ENCODE peak calls at places on chromosome 3, in ten cellular contexts. One of them, this sample, is unnamed.

GRCh38 chr3:128404276-128405062 is 62.2 kb downstream of the DNAJB8 start:
- DNase-seq in Calu3: no peak
- DNase-seq in uterus: no peak
- DNase-seq in mammary epithelial cell: no peak
- DNase-seq in spleen: no peak
- DNase-seq in HFF-Myc: no peak
- DNase-seq in GM23338: no peak
- DNase-seq in OCI-LY7: no peak
- DNase-seq in AG10803: no peak
- DNase-seq in CD8-positive, alpha-beta T cell: no peak
- DNase-seq in this sample: no peak

GRCh38 chr3:153640689-153641308 is 478.8 kb downstream of the RAP2B start:
- DNase-seq in Calu3: peak; percentile 40
- DNase-seq in uterus: no peak
- DNase-seq in mammary epithelial cell: no peak
- DNase-seq in spleen: no peak
- DNase-seq in HFF-Myc: no peak
- DNase-seq in GM23338: peak; percentile 49
- DNase-seq in OCI-LY7: no peak
- DNase-seq in AG10803: no peak
- DNase-seq in CD8-positive, alpha-beta T cell: no peak
- DNase-seq in this sample: no peak

GRCh38 chr3:43727930-43728329 is 37.2 kb downstream of the ABHD5 start:
- DNase-seq in Calu3: no peak
- DNase-seq in uterus: no peak
- DNase-seq in mammary epithelial cell: no peak
- DNase-seq in spleen: no peak
- DNase-seq in HFF-Myc: no peak
- DNase-seq in GM23338: no peak
- DNase-seq in OCI-LY7: no peak
- DNase-seq in AG10803: peak; percentile 32
- DNase-seq in CD8-positive, alpha-beta T cell: no peak
- DNase-seq in this sample: no peak

GRCh38 chr3:57966823-57967222 is 41.4 kb upstream of the FLNB start:
- DNase-seq in Calu3: no peak
- DNase-seq in uterus: no peak
- DNase-seq in mammary epithelial cell: no peak
- DNase-seq in spleen: no peak
- DNase-seq in HFF-Myc: no peak
- DNase-seq in GM23338: no peak
- DNase-seq in OCI-LY7: no peak
- DNase-seq in AG10803: peak; percentile 74
- DNase-seq in CD8-positive, alpha-beta T cell: no peak
- DNase-seq in this sample: no peak

GRCh38 chr3:43423142-43423541 is 136.8 kb downstream of the SNRK start:
- DNase-seq in Calu3: no peak
- DNase-seq in uterus: peak; percentile 45
- DNase-seq in mammary epithelial cell: no peak
- DNase-seq in spleen: no peak
- DNase-seq in HFF-Myc: no peak
- DNase-seq in GM23338: no peak
- DNase-seq in OCI-LY7: no peak
- DNase-seq in AG10803: no peak
- DNase-seq in CD8-positive, alpha-beta T cell: no peak
- DNase-seq in this sample: no peak

GRCh38 chr3:143935678-143936077 is 35.9 kb upstream of the DIPK2A start:
- DNase-seq in Calu3: no peak
- DNase-seq in uterus: no peak
- DNase-seq in mammary epithelial cell: peak; percentile 20
- DNase-seq in spleen: no peak
- DNase-seq in HFF-Myc: no peak
- DNase-seq in GM23338: no peak
- DNase-seq in OCI-LY7: no peak
- DNase-seq in AG10803: no peak
- DNase-seq in CD8-positive, alpha-beta T cell: no peak
- DNase-seq in this sample: no peak

GRCh38 chr3:169678122-169678521 is 14.6 kb upstream of the MECOM start:
- DNase-seq in Calu3: no peak
- DNase-seq in uterus: no peak
- DNase-seq in mammary epithelial cell: no peak
- DNase-seq in spleen: no peak
- DNase-seq in HFF-Myc: no peak
- DNase-seq in GM23338: no peak
- DNase-seq in OCI-LY7: no peak
- DNase-seq in AG10803: no peak
- DNase-seq in CD8-positive, alpha-beta T cell: no peak
- DNase-seq in this sample: no peak

GRCh38 chr3:30299674-30300423 is 306.6 kb upstream of the TGFBR2 start:
- DNase-seq in Calu3: no peak
- DNase-seq in uterus: no peak
- DNase-seq in mammary epithelial cell: peak; percentile 58
- DNase-seq in spleen: no peak
- DNase-seq in HFF-Myc: no peak
- DNase-seq in GM23338: no peak
- DNase-seq in OCI-LY7: no peak
- DNase-seq in AG10803: no peak
- DNase-seq in CD8-positive, alpha-beta T cell: no peak
- DNase-seq in this sample: no peak

GRCh38 chr3:14795996-14796395 is 22.8 kb upstream of the FGD5 start:
- DNase-seq in Calu3: no peak
- DNase-seq in uterus: no peak
- DNase-seq in mammary epithelial cell: no peak
- DNase-seq in spleen: peak; percentile 19
- DNase-seq in HFF-Myc: no peak
- DNase-seq in GM23338: no peak
- DNase-seq in OCI-LY7: no peak
- DNase-seq in AG10803: no peak
- DNase-seq in CD8-positive, alpha-beta T cell: no peak
- DNase-seq in this sample: no peak

GRCh38 chr3:172787746-172788145 is 37.2 kb downstream of the ECT2 start:
- DNase-seq in Calu3: no peak
- DNase-seq in uterus: no peak
- DNase-seq in mammary epithelial cell: no peak
- DNase-seq in spleen: no peak
- DNase-seq in HFF-Myc: no peak
- DNase-seq in GM23338: no peak
- DNase-seq in OCI-LY7: no peak
- DNase-seq in AG10803: peak; percentile 31
- DNase-seq in CD8-positive, alpha-beta T cell: no peak
- DNase-seq in this sample: peak; percentile 44

DNA sequence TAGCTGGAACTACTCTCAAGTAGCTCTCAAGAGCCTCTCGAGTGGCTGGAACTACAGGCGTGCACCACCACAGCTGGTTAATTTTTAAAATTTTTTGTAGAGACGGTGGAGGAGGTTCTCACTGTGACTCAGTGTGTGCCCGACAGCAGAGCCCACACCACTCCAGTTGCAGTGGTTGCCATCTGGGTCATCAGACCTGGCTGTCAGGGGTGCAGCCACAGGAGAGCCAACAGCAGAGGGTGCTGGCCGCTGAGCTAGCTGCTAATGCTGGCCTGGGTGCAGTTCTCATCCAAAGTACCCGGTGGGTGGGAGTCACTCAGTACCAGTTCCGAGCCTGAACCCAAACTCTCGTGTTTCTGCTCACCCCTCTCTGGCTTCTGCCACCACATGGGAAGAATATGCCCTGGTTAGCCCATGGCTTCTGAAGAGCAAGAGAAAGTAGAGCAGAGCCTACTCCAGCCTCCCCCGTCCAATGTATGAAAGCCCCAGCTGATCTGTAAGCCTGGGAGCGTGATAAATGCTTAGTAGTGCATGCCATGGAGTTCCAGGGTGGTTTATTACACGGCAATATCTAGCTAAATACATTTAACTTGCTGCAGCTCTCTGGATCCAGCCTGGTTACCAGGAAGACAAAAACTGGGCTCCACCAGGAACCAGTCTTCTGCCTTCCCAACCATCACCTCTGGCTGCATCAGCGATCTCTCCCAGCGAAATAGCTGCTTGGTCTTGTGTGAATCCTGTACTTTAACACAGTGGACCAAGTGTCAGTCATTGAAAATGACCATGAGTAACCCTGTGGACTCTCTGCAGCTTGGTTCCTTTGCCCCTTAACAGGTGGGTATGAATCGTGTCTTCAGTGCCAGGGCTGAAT is 17.1 kb downstream of the UMPS start:
- DNase-seq in Calu3: no peak
- DNase-seq in uterus: no peak
- DNase-seq in mammary epithelial cell: no peak
- DNase-seq in spleen: no peak
- DNase-seq in HFF-Myc: no peak
- DNase-seq in GM23338: no peak
- DNase-seq in OCI-LY7: no peak
- DNase-seq in AG10803: no peak
- DNase-seq in CD8-positive, alpha-beta T cell: no peak
- DNase-seq in this sample: no peak
- TF ChIP-seq CTCF in Calu3: no peak
- TF ChIP-seq CTCF in uterus: no peak
- TF ChIP-seq CTCF in mammary epithelial cell: no peak
- TF ChIP-seq CTCF in spleen: no peak
- TF ChIP-seq CTCF in HFF-Myc: no peak
- TF ChIP-seq CTCF in GM23338: peak; percentile 43
- TF ChIP-seq CTCF in OCI-LY7: no peak
- TF ChIP-seq CTCF in AG10803: no peak
- TF ChIP-seq CTCF in CD8-positive, alpha-beta T cell: no peak
- TF ChIP-seq CTCF in this sample: no peak

DNA sequence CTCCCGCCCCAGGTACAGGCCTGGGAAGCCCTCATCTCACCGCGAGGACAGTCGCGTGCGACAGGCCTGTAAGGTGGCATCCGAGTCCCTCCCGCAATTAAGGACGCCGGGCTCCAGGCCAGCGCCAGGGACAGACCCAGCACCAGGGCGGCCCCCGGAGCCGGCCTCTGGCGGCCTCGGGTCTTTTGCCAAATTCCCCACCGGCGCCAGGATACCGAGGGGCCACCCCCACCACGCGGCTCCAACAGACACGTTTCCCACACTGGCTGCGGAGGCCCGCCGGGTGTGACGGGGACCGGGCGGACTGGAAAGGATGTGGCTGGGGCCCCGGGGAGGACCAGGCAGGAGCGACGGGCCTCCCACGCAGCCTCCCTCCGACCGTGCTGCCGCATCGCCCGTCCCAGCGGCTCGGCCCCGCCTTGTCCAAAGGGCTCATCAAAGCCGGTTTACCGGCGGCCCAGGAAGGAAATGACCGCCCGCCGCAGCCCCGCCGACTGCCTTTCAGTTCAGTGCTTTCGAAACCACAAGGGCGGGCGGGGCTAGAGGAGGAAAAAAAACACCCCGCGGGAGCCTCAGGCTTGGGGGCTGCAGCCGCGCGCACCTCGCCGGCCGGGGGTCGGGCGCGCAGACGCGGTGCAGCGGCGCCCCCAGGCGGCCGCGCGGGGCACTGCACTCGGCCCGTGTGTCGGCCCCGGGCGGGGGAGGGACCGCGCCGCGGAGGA is 11.2 kb downstream of the XXYLT1 start:
- DNase-seq in Calu3: peak; percentile 96
- DNase-seq in uterus: peak; percentile 95
- DNase-seq in mammary epithelial cell: peak; percentile 85
- DNase-seq in spleen: peak; percentile 97
- DNase-seq in HFF-Myc: peak; percentile 56
- DNase-seq in GM23338: peak; percentile 95
- DNase-seq in OCI-LY7: peak; percentile 94
- DNase-seq in AG10803: peak; percentile 95
- DNase-seq in CD8-positive, alpha-beta T cell: peak; percentile 84
- DNase-seq in this sample: peak; percentile 89
- TF ChIP-seq CTCF in Calu3: peak; percentile 96
- TF ChIP-seq CTCF in uterus: peak; percentile 100
- TF ChIP-seq CTCF in mammary epithelial cell: peak; percentile 51
- TF ChIP-seq CTCF in spleen: no peak
- TF ChIP-seq CTCF in HFF-Myc: peak; percentile 18
- TF ChIP-seq CTCF in GM23338: peak; percentile 65
- TF ChIP-seq CTCF in OCI-LY7: peak; percentile 64
- TF ChIP-seq CTCF in AG10803: peak; percentile 16
- TF ChIP-seq CTCF in CD8-positive, alpha-beta T cell: peak; percentile 71
- TF ChIP-seq CTCF in this sample: peak; percentile 80

GRCh38 chr3:140552403-140552802 is 125.5 kb upstream of the TRIM42 start:
- DNase-seq in Calu3: no peak
- DNase-seq in uterus: no peak
- DNase-seq in mammary epithelial cell: no peak
- DNase-seq in spleen: no peak
- DNase-seq in HFF-Myc: no peak
- DNase-seq in GM23338: peak; percentile 12
- DNase-seq in OCI-LY7: no peak
- DNase-seq in AG10803: no peak
- DNase-seq in CD8-positive, alpha-beta T cell: no peak
- DNase-seq in this sample: no peak

GRCh38 chr3:140557476-140557875 is 120.4 kb upstream of the TRIM42 start:
- DNase-seq in Calu3: no peak
- DNase-seq in uterus: no peak
- DNase-seq in mammary epithelial cell: no peak
- DNase-seq in spleen: no peak
- DNase-seq in HFF-Myc: no peak
- DNase-seq in GM23338: no peak
- DNase-seq in OCI-LY7: no peak
- DNase-seq in AG10803: no peak
- DNase-seq in CD8-positive, alpha-beta T cell: no peak
- DNase-seq in this sample: no peak

GRCh38 chr3:140555666-140556065 is 122.2 kb upstream of the TRIM42 start:
- DNase-seq in Calu3: no peak
- DNase-seq in uterus: no peak
- DNase-seq in mammary epithelial cell: no peak
- DNase-seq in spleen: no peak
- DNase-seq in HFF-Myc: no peak
- DNase-seq in GM23338: no peak
- DNase-seq in OCI-LY7: no peak
- DNase-seq in AG10803: no peak
- DNase-seq in CD8-positive, alpha-beta T cell: no peak
- DNase-seq in this sample: no peak

GRCh38 chr3:140553591-140553990 is 124.3 kb upstream of the TRIM42 start:
- DNase-seq in Calu3: no peak
- DNase-seq in uterus: no peak
- DNase-seq in mammary epithelial cell: no peak
- DNase-seq in spleen: no peak
- DNase-seq in HFF-Myc: no peak
- DNase-seq in GM23338: peak; percentile 4
- DNase-seq in OCI-LY7: no peak
- DNase-seq in AG10803: no peak
- DNase-seq in CD8-positive, alpha-beta T cell: no peak
- DNase-seq in this sample: no peak

GRCh38 chr3:140552898-140553297 is 125.0 kb upstream of the TRIM42 start:
- DNase-seq in Calu3: no peak
- DNase-seq in uterus: no peak
- DNase-seq in mammary epithelial cell: peak; percentile 65
- DNase-seq in spleen: no peak
- DNase-seq in HFF-Myc: no peak
- DNase-seq in GM23338: peak; percentile 3
- DNase-seq in OCI-LY7: no peak
- DNase-seq in AG10803: peak; percentile 2
- DNase-seq in CD8-positive, alpha-beta T cell: no peak
- DNase-seq in this sample: no peak
- TF ChIP-seq CTCF in Calu3: no peak
- TF ChIP-seq CTCF in uterus: no peak
- TF ChIP-seq CTCF in mammary epithelial cell: peak; percentile 13
- TF ChIP-seq CTCF in spleen: no peak
- TF ChIP-seq CTCF in HFF-Myc: no peak
- TF ChIP-seq CTCF in GM23338: peak; percentile 50
- TF ChIP-seq CTCF in OCI-LY7: no peak
- TF ChIP-seq CTCF in AG10803: peak; percentile 5
- TF ChIP-seq CTCF in CD8-positive, alpha-beta T cell: no peak
- TF ChIP-seq CTCF in this sample: no peak

GRCh38 chr3:157204431-157204830 is 44.5 kb upstream of the CCNL1 start:
- DNase-seq in Calu3: no peak
- DNase-seq in uterus: no peak
- DNase-seq in mammary epithelial cell: peak; percentile 5
- DNase-seq in spleen: no peak
- DNase-seq in HFF-Myc: no peak
- DNase-seq in GM23338: peak; percentile 54
- DNase-seq in OCI-LY7: no peak
- DNase-seq in AG10803: peak; percentile 74
- DNase-seq in CD8-positive, alpha-beta T cell: no peak
- DNase-seq in this sample: peak; percentile 65
- TF ChIP-seq CTCF in Calu3: peak; percentile 73
- TF ChIP-seq CTCF in uterus: no peak
- TF ChIP-seq CTCF in mammary epithelial cell: peak; percentile 50
- TF ChIP-seq CTCF in spleen: no peak
- TF ChIP-seq CTCF in HFF-Myc: peak; percentile 21
- TF ChIP-seq CTCF in GM23338: no peak
- TF ChIP-seq CTCF in OCI-LY7: peak; percentile 66
- TF ChIP-seq CTCF in AG10803: peak; percentile 75
- TF ChIP-seq CTCF in CD8-positive, alpha-beta T cell: peak; percentile 29
- TF ChIP-seq CTCF in this sample: peak; percentile 86